ENCODE peak calls at places on chromosomes 2 and 18, in five cellular contexts. O, L, X, Q and D are unnamed samples.

GRCh38 chr2:69789129-69789528 is 40.3 kb upstream of the GMCL1 start:
- DNase-seq in O (no peak), L (peak; percentile 36), X (no peak), Q (no peak), D (peak; percentile 10)

GRCh38 chr18:46243673-46244072 is 139.5 kb downstream of the HAUS1 start:
- DNase-seq in O (no peak), L (no peak), X (no peak), Q (no peak), D (no peak)

GRCh38 chr2:111198701-111199100 is 78.0 kb downstream of the BCL2L11 start:
- DNase-seq in O (no peak), L (no peak), X (no peak), Q (no peak), D (no peak)

GRCh38 chr2:17969661-17970060 is 91.2 kb downstream of the KCNS3 start:
- DNase-seq in O (no peak), L (no peak), X (no peak), Q (no peak), D (no peak)

GRCh38 chr2:229129738-229130371 is 141.2 kb downstream of the PID1 start:
- DNase-seq in O (no peak), L (no peak), X (peak; percentile 13), Q (no peak), D (no peak)

GRCh38 chr2:204542967-204543608 is 2.2 kb upstream of the PARD3B start:
- DNase-seq in O (no peak), L (no peak), X (no peak), Q (no peak), D (no peak)

GRCh38 chr18:34971313-34971712 is 69.9 kb upstream of the MAPRE2 start:
- DNase-seq in O (no peak), L (no peak), X (no peak), Q (no peak), D (no peak)

GRCh38 chr2:107712857-107713256 is 113.8 kb upstream of the RGPD4 start:
- DNase-seq in O (no peak), L (no peak), X (no peak), Q (no peak), D (no peak)

GRCh38 chr18:25651553-25651952 is 299.6 kb upstream of the ZNF521 start:
- DNase-seq in O (no peak), L (no peak), X (no peak), Q (no peak), D (no peak)

GRCh38 chr2:16293398-16293797 is 353.0 kb downstream of the MYCN start:
- DNase-seq in O (no peak), L (no peak), X (no peak), Q (no peak), D (no peak)

GRCh38 chr2:96548558-96549465 is 12.3 kb downstream of the ARID5A start:
- DNase-seq in O (no peak), L (no peak), X (no peak), Q (no peak), D (no peak)

GRCh38 chr2:86337235-86338099 is at the start of gene REEP1:
- DNase-seq in O (no peak), L (no peak), X (peak; percentile 48), Q (peak; percentile 36), D (peak; percentile 61)

GRCh38 chr2:98457045-98457696 is 12.5 kb downstream of the INPP4A start:
- DNase-seq in O (no peak), L (no peak), X (no peak), Q (no peak), D (no peak)

GRCh38 chr18:9048808-9049494 is 53.5 kb upstream of the NDUFV2 start:
- DNase-seq in O (no peak), L (no peak), X (no peak), Q (no peak), D (no peak)

GRCh38 chr2:181106789-181107418 is 126.5 kb downstream of the UBE2E3 start:
- DNase-seq in O (no peak), L (no peak), X (no peak), Q (no peak), D (no peak)

GRCh38 chr2:128280901-128281321 is 37.8 kb downstream of the HS6ST1 start:
- DNase-seq in O (peak; percentile 88), L (peak; percentile 18), X (peak; percentile 37), Q (peak; percentile 64), D (no peak)

GRCh38 chr2:122172812-122173211 is 417.4 kb downstream of the TSN start:
- DNase-seq in O (no peak), L (no peak), X (no peak), Q (no peak), D (no peak)

DNA sequence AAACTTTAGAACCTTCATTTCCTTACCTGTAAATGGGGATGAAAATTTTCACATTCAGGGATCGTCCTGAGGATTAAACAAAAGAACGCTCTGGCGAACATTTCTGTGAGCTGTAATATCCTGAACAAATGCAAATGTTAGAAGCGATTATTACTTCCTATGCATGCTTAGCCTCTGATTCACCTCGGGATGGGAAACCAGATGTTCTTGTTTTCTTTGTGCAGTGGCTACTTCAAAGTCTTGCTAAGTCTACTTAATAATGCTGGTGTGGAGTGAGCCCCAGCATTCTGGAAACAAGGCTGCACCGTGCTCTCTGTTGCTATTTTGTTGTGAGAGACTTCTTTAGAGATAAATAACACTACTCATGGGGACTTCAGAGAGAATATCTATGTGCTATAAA is 119.1 kb upstream of the PELI1 start:
- DNase-seq in O (no peak), L (peak; percentile 46), X (no peak), Q (no peak), D (no peak)
- H3K27ac ChIP-seq in O (peak overlapping the region; percentile 77), L (peak overlapping the region; percentile 64), X (no peak overlapping the region), Q (no peak overlapping the region), D (no peak overlapping the region)

GRCh38 chr2:25237764-25238163 is 69.4 kb upstream of the POMC start:
- DNase-seq in O (peak; percentile 22), L (no peak), X (no peak), Q (no peak), D (no peak)
- H3K4me1 ChIP-seq in O (no peaks in the 10 kb centered on the region), L (no peaks in the 10 kb centered on the region), X (no peaks in the 10 kb centered on the region), Q (no peaks in the 10 kb centered on the region), D (no peaks in the 10 kb centered on the region)

GRCh38 chr2:60439219-60439974 is 114.1 kb downstream of the BCL11A start:
- DNase-seq in O (peak; percentile 78), L (no peak), X (no peak), Q (no peak), D (peak; percentile 28)
- TF ChIP-seq CTCF in O (peak; percentile 8), L (no peak), X (peak; percentile 16), Q (no peak), D (no peak)

DNA sequence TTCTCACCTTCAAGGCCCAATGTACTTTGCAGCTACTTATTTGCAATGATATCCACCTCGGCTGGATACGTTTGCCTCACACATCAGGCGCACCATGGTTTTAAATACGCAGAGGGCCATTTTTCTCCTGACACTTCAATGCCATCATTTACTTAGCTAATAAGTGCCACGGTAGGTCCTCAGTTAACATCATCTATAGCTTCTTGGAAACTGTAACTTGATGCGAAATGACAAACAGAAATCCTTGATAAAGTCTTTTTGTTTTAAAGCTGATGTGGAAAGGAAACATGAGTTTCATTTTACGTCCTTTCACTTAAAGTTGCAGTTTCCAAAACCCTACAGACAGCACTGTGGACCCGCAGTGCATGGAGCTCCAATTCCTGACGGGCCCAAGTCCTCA is 37.1 kb downstream of the ZNF516 start:
- DNase-seq in O (no peak), L (no peak), X (no peak), Q (no peak), D (no peak)
- H3K27ac ChIP-seq in O (no peak overlapping the region), L (peak overlapping the region; percentile 94), X (peak overlapping the region; percentile 93), Q (no peak overlapping the region), D (no peak overlapping the region)

GRCh38 chr2:191296083-191297006 is 51.1 kb downstream of the MYO1B start:
- DNase-seq in O (no peak), L (no peak), X (no peak), Q (no peak), D (no peak)

GRCh38 chr2:191291471-191291870 is 46.3 kb downstream of the MYO1B start:
- DNase-seq in O (no peak), L (no peak), X (no peak), Q (no peak), D (no peak)

GRCh38 chr2:191295088-191295487 is 49.9 kb downstream of the MYO1B start:
- DNase-seq in O (no peak), L (no peak), X (no peak), Q (no peak), D (peak; percentile 25)

GRCh38 chr2:191289049-191289448 is 43.8 kb downstream of the MYO1B start:
- DNase-seq in O (no peak), L (no peak), X (no peak), Q (no peak), D (no peak)

GRCh38 chr2:191292869-191293268 is 47.7 kb downstream of the MYO1B start:
- DNase-seq in O (no peak), L (no peak), X (no peak), Q (no peak), D (no peak)
- H3K4me1 ChIP-seq in O (no peaks in the 10 kb centered on the region), L (no peaks in the 10 kb centered on the region), X (no peaks in the 10 kb centered on the region), Q (peaks cover 14% of the 10 kb centered on the region), D (peaks cover 41% of the 10 kb centered on the region)

GRCh38 chr2:179593323-179593722 is 268.1 kb downstream of the ZNF385B start:
- DNase-seq in O (no peak), L (no peak), X (no peak), Q (no peak), D (no peak)

GRCh38 chr2:179596018-179596417 is 265.4 kb downstream of the ZNF385B start:
- DNase-seq in O (no peak), L (no peak), X (no peak), Q (no peak), D (no peak)

GRCh38 chr2:179594268-179595112 is 266.9 kb downstream of the ZNF385B start:
- DNase-seq in O (no peak), L (no peak), X (no peak), Q (no peak), D (no peak)

GRCh38 chr2:179592167-179592936 is 269.1 kb downstream of the ZNF385B start:
- DNase-seq in O (no peak), L (no peak), X (no peak), Q (no peak), D (no peak)

GRCh38 chr2:179595284-179595683 is 266.1 kb downstream of the ZNF385B start:
- DNase-seq in O (no peak), L (no peak), X (no peak), Q (no peak), D (no peak)
- TF ChIP-seq CTCF in O (peak; percentile 8), L (no peak), X (peak; percentile 20), Q (no peak), D (no peak)

DNA sequence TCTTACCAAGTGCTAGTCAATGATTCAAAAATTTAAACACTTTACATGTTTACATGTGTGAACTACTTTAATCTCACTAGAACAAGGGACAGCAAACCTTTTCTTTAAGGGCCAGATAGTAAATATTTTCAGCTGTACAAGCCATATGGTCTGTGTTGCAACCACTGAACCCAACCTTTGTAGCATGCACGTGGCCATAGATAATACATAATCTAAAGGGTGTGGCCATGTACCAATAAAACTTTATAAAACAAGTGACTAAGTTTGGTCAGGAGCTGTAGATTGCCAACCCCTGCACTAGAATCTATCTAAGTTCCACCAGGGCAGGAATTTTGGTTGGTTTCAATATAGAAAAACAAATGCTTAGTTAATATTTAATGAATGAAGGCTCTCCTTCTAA is 18.4 kb upstream of the SPRED2 start:
- DNase-seq in O (no peak), L (no peak), X (no peak), Q (no peak), D (no peak)
- H3K27ac ChIP-seq in O (no peak overlapping the region), L (no peak overlapping the region), X (no peak overlapping the region), Q (no peak overlapping the region), D (no peak overlapping the region)